ENCODE peak calls at places on chromosomes 11 and 22, in four cellular contexts. I is HFFc6; U is astrocyte of the spinal cord; X is activated CD8-positive, alpha-beta T cell treated with anti-CD3 and anti-CD28 coated beads for 36 hours. Q is an unnamed sample.

GRCh38 chr11:61023086-61024035 is 51.9 kb downstream of the CD6 start:
- DNase-seq in I (no peak), X (peak), U (no peak), Q (no peak)

GRCh38 chr11:84714316-84714780 is 912.8 kb downstream of the DLG2 start:
- DNase-seq in I (no peak), U (peak), X (peak), Q (no peak)

GRCh38 chr22:28855355-28856094 is 27.8 kb upstream of the ZNRF3 start:
- DNase-seq in I (peak), U (peak), X (peak), Q (peak)

GRCh38 chr11:22624742-22625447 is 728 bp downstream of the FANCF start:
- DNase-seq in U (peak), X (peak), I (peak), Q (peak)

GRCh38 chr11:120819003-120819402 is 204.9 kb upstream of the TBCEL start:
- DNase-seq in U (no peak), I (no peak), X (no peak), Q (no peak)

GRCh38 chr11:63536669-63537292 is at the start of gene PLAAT4:
- DNase-seq in X (no peak), U (peak), I (peak), Q (peak)

GRCh38 chr11:47659273-47659672 is 16.9 kb upstream of the MTCH2 start:
- DNase-seq in U (no peak), X (no peak), I (no peak), Q (no peak)

GRCh38 chr11:128928400-128928799 is 14.3 kb downstream of the TP53AIP1 start:
- DNase-seq in X (peak), U (no peak), I (no peak), Q (no peak)

GRCh38 chr11:2511421-2512369 is 66.9 kb downstream of the KCNQ1 start:
- DNase-seq in X (no peak), I (no peak), U (no peak), Q (no peak)

GRCh38 chr11:68258363-68258765 is 13.4 kb downstream of the C11orf24 start:
- DNase-seq in U (no peak), I (no peak), X (no peak), Q (no peak)

GRCh38 chr11:114326776-114327175 is 30.6 kb downstream of the NNMT start:
- DNase-seq in U (no peak), I (no peak), X (no peak), Q (no peak)

GRCh38 chr11:62456630-62457029 is 37.8 kb downstream of the SCGB1A1 start:
- DNase-seq in I (no peak), U (no peak), X (no peak), Q (no peak)

GRCh38 chr11:19980957-19981669 is 179.2 kb downstream of the DBX1 start:
- DNase-seq in U (peak), X (no peak), I (peak), Q (peak)

GRCh38 chr22:27799334-27800249 is 2.0 kb downstream of the MN1 start:
- DNase-seq in I (no peak), U (no peak), X (no peak), Q (no peak)

GRCh38 chr11:50169634-50170033 is 137.0 kb downstream of the OR4C45 start:
- DNase-seq in U (no peak), X (no peak), I (no peak), Q (no peak)

GRCh38 chr11:128342511-128343133 is 244.7 kb downstream of the ETS1 start:
- DNase-seq in X (peak), U (peak), I (no peak), Q (no peak)

GRCh38 chr11:115191761-115192160 is 312.5 kb downstream of the CADM1 start:
- DNase-seq in X (no peak), I (no peak), U (no peak), Q (no peak)

GRCh38 chr11:62472063-62472884 is 53.4 kb downstream of the SCGB1A1 start:
- DNase-seq in I (peak), U (peak), X (no peak), Q (no peak)

GRCh38 chr11:111602865-111603632 is 800 bp downstream of the SIK2 start:
- DNase-seq in X (peak), I (peak), U (peak), Q (no peak)

GRCh38 chr11:85699957-85700741 is 14.2 kb upstream of the CCDC89 start:
- DNase-seq in I (no peak), U (no peak), X (no peak), Q (no peak)

GRCh38 chr11:119185916-119186634 is 800 bp downstream of the NHERF4 start:
- DNase-seq in X (no peak), I (no peak), U (no peak), Q (no peak)

GRCh38 chr11:100188137-100188783 is 498.8 kb upstream of the ARHGAP42 start:
- DNase-seq in I (no peak), X (no peak), U (no peak), Q (no peak)

GRCh38 chr11:6825333-6825744 is 20.1 kb upstream of the OR10A5 start:
- DNase-seq in U (no peak), X (no peak), I (no peak), Q (no peak)

GRCh38 chr11:124123587-124123986 is 8.3 kb downstream of the VWA5A start:
- DNase-seq in I (no peak), X (no peak), U (no peak), Q (no peak)

GRCh38 chr22:38817196-38817595 is 23.3 kb upstream of the DNAL4 start:
- DNase-seq in U (no peak), X (no peak), I (no peak), Q (no peak)

GRCh38 chr22:25875461-25875860 is 133.5 kb downstream of the MYO18B start:
- DNase-seq in X (no peak), I (no peak), U (no peak), Q (no peak)

GRCh38 chr11:65078786-65079342 is 5.0 kb downstream of the CDCA5 start:
- DNase-seq in X (no peak), I (no peak), U (no peak), Q (no peak)

GRCh38 chr11:65072631-65072966 is 11.2 kb downstream of the CDCA5 start:
- DNase-seq in I (no peak), U (no peak), X (no peak), Q (no peak)

GRCh38 chr11:65078151-65078550 is 5.7 kb downstream of the CDCA5 start:
- DNase-seq in X (peak), U (peak), I (peak), Q (no peak)

GRCh38 chr11:65071907-65072630 is 11.8 kb downstream of the CDCA5 start:
- DNase-seq in I (no peak), U (no peak), X (no peak), Q (no peak)

DNA sequence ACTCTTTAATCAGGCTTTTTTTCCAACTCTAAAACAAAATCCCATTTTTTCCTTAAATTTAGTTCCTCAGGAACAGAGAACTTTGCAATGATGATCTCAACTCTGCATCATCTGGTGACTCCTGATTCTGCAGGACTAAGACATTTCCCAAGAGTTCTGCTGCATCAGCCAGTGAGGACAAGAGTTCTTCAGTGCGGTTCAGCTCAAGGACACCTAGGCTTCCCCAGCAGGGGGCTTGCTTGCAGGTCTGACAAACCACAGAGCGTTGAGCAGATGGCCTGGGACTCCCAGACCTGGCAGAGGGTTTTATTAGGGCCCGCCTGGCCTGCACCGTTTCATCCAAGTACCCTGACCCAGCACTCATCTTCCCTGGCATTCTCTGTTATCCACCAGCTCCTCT is 6.4 kb downstream of the CDCA5 start:
- DNase-seq in I (no peak), X (no peak), U (no peak), Q (no peak)
- TF ChIP-seq CTCF in I (no peak), X (no peak), U (no peak), Q (no peak)

GRCh38 chr11:8642226-8642625 is 40.2 kb downstream of the TRIM66 start:
- DNase-seq in X (no peak), U (no peak), I (no peak), Q (no peak)
- TF ChIP-seq CTCF in X (no peak), U (no peak), I (no peak), Q (no peak)

DNA sequence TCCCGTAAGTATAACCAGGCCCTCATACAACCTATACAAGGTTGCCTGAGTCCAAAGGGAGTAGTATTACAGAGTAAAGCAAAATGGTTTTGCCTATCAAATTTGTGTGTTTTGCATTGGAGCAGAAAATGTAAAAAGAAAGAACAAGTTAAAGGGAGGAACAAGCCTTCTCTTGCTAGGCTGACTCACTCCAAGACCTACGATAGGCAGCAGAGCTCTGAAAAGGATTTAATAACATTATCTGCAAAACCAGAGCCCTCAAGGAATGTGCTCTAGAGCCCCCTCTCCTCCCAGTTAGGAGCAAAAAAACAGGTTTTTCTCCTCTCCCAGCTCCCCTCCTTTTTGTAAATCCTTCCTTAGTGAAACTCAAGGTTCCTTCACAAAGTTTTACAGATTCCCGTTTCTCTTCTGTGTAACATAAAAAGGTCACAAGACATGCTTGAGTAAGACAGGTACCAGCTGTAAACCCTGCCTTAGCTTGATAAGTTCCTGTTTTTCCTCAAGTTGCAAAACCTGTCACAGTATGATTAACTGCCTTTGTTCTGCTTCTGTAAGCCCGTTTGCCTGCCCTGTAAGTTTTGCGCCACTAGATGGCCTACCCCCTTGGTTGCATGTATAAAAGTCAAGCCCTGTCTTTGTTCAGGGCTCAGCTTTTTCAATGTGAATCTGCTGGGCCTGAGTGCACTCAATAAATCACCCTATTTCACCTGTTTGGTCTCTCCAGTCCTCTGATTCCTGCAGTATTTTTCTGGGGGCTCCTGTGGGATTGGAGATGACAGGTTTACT is 498.2 kb downstream of the KCNA4 start:
- DNase-seq in X (no peak), U (no peak), I (no peak), Q (no peak)
- TF ChIP-seq CTCF in X (no peak), U (peak), I (no peak), Q (no peak)

GRCh38 chr11:271316-271715 is 6.9 kb upstream of the NLRP6 start:
- DNase-seq in U (no peak), X (no peak), I (no peak), Q (no peak)

GRCh38 chr11:267491-267994 is 10.7 kb upstream of the NLRP6 start:
- DNase-seq in I (no peak), U (no peak), X (peak), Q (no peak)

GRCh38 chr11:266676-267439 is 11.3 kb upstream of the NLRP6 start:
- DNase-seq in U (no peak), X (peak), I (no peak), Q (no peak)

GRCh38 chr11:270451-271208 is 7.6 kb upstream of the NLRP6 start:
- DNase-seq in X (no peak), I (no peak), U (no peak), Q (no peak)

DNA sequence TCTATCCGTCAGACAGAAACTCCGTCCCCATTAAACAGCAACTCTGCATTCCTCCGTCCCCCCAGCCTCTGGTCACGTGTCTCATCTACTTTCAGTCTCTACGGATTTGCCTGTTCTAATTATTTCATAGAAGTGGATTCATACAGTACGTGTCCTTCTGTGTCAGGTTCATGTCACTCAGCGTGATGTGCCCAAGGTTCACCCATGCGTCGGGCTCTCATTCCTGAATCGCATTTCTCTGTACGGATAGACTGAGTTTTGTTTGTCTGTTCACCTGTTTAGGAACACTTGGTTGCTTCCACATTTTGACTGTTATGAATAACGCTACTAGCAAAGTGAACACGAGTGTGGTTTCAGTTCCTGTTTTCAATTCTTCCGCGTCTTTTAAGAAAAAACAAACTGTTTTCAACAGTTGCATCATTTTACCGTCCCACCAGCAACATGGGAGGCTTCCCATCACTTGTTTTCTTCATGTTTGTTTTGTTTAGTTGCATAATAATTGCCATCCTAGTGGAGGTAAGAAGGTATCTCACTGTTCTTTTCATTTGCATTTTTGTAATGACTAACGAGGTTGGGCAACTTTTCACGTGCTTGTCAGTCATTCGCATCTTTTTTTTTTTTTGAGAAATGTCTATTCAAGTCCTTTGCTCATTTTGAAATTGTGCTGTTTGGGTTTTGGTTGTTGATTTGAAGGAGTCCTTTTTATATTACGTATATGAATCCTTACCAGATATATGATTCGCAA is 8.9 kb upstream of the NLRP6 start:
- DNase-seq in U (no peak), X (peak), I (no peak), Q (no peak)
- TF ChIP-seq CTCF in U (no peak), X (peak), I (no peak), Q (no peak)

GRCh38 chr11:69880803-69881445 is 61.7 kb upstream of the FGF3 start:
- DNase-seq in X (no peak), I (no peak), U (no peak), Q (no peak)

GRCh38 chr11:69882270-69882608 is 63.0 kb upstream of the FGF3 start:
- DNase-seq in I (no peak), U (no peak), X (no peak), Q (no peak)

GRCh38 chr11:69880041-69880802 is 61.0 kb upstream of the FGF3 start:
- DNase-seq in I (no peak), U (no peak), X (no peak), Q (no peak)

GRCh38 chr11:69883292-69884255 is 64.4 kb upstream of the FGF3 start:
- DNase-seq in U (no peak), X (no peak), I (no peak), Q (no peak)

DNA sequence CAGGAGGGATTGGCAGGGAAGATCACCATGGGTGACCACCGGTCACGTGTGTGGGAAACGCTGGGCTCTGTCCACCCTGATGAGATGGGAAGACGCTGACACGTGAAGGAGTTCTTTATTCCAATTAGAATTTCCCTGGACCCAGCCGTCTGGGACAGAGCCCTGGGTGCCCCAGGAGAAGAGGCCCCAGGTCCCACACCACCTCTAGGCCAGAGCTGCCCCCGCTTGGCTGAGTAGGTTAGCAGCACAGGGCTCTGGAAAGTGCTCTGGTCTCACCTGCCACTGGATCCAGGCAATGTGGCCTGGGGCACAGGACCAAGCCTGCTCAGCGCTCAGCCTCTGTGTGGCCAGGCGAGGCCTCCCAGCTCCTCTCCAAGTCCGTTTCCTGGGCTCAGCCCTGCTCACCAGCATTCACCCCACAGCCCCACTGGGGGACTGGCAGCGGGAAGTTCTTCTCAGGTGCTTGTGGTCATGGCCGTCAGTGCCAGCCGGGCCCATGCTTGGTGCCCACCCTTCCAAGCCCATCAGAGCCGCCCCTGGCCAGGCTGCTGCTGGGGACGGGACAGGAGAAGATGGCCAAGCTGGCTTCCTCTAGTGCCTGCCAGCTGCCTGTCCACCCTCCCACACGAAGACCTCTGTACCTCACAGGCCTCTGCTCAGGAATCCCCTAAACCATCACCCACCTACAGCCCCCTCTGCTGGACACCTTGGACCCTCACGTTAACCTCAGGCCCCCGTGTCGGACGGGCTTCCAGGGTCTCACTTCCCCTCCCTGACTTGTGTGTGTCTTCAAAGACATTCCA is 62.5 kb upstream of the FGF3 start:
- DNase-seq in U (no peak), X (peak), I (no peak), Q (no peak)
- TF ChIP-seq CTCF in U (no peak), X (no peak), I (peak), Q (no peak)

DNA sequence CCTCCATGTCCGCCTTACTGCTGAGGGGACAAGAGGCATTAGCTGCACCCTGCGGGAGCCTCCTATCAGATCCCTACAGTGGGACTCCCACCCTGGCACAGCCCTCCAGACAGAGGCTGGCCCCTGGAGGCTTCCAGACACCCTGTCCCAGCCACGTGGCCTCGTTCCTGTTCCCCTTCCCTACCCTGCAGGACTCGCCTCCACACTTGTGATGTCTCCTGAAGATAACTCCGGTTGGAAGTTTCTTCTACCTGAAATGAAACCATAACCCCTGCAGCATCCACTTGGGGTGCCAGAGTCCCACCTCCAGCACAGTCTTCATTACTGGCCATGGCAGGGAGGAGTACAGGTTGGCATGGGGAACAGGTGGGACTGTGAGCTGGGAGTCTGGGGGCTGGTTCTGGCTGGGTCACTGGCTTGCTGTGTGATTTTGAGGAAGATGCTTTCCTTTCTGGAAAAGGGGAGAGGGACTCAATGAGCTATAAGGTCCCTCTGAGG is 4.9 kb upstream of the SH3BP1 start:
- DNase-seq in X (peak), U (peak), I (no peak), Q (no peak)
- TF ChIP-seq CTCF in X (peak), U (peak), I (peak), Q (peak)